ENCODE peak calls at places on chromosomes 6 and 20, in six cellular contexts. C is fibroblast of the aortic adventitia; Q is endothelial cell; T is activated CD4-positive, alpha-beta T cell treated with anti-CD3 and anti-CD28 coated beads, Interleukin-2, amount 50 U/mL, for 1 hour; O is A549; V is left ventricle myocardium superior. Y is an unnamed sample.

GRCh38 chr6:17986656-17987575 is 519 bp downstream of the KIF13A start:
- DNase-seq in V (peak), Q (peak), O (peak), T (no peak), C (peak), Y (no peak)

GRCh38 chr6:71808865-71809264 is 77.5 kb upstream of the RIMS1 start:
- DNase-seq in C (no peak), O (no peak), V (no peak), T (no peak), Q (no peak), Y (no peak)

GRCh38 chr6:134065706-134066105 is 13.3 kb upstream of the SLC2A12 start:
- DNase-seq in V (no peak), C (no peak), O (peak), Q (peak), T (no peak), Y (no peak)

GRCh38 chr20:2210646-2211556 is 84.9 kb upstream of the TGM3 start:
- DNase-seq in Q (no peak), O (peak), V (peak), C (peak), T (no peak), Y (no peak)

GRCh38 chr6:170258395-170258794 is 32.5 kb downstream of the DLL1 start:
- DNase-seq in T (no peak), C (no peak), V (no peak), O (no peak), Q (no peak), Y (no peak)

GRCh38 chr20:6590891-6591679 is 176.4 kb upstream of the BMP2 start:
- DNase-seq in Q (no peak), O (no peak), C (peak), V (no peak), T (no peak), Y (no peak)

GRCh38 chr6:126721581-126722145 is 381.7 kb downstream of the CENPW start:
- DNase-seq in V (no peak), Q (no peak), T (no peak), O (peak), C (peak), Y (no peak)

GRCh38 chr6:16683524-16684194 is 77.6 kb downstream of the ATXN1 start:
- DNase-seq in V (no peak), Q (no peak), C (peak), O (peak), T (no peak), Y (peak)

GRCh38 chr20:37505263-37506165 is 15.5 kb upstream of the NNAT start:
- DNase-seq in T (no peak), V (no peak), O (no peak), C (no peak), Q (no peak), Y (no peak)

GRCh38 chr6:49556429-49556837 is 6.0 kb downstream of the C6orf141 start:
- DNase-seq in T (no peak), V (no peak), Q (no peak), C (peak), O (peak), Y (no peak)

GRCh38 chr20:1663917-1664316 is 6.3 kb upstream of the SIRPG start:
- DNase-seq in Q (no peak), V (no peak), C (peak), T (no peak), O (no peak), Y (no peak)

GRCh38 chr6:5085638-5086293 is 625 bp downstream of the PPP1R3G start:
- DNase-seq in T (no peak), O (peak), V (peak), C (no peak), Q (peak), Y (no peak)

GRCh38 chr6:159969204-159969912 is 476 bp downstream of the IGF2R start:
- DNase-seq in O (no peak), T (peak), V (peak), C (no peak), Q (peak), Y (peak)

GRCh38 chr20:11453430-11453829 is 464.3 kb upstream of the BTBD3 start:
- DNase-seq in C (peak), Q (no peak), T (no peak), V (no peak), O (peak), Y (no peak)

GRCh38 chr6:42704251-42704936 is 18.0 kb downstream of the PRPH2 start:
- DNase-seq in V (peak), T (no peak), C (no peak), O (no peak), Q (no peak), Y (no peak)

GRCh38 chr6:136173519-136174507 is 76.3 kb downstream of the MTFR2 start:
- DNase-seq in T (no peak), V (peak), Q (no peak), C (peak), O (no peak), Y (no peak)

GRCh38 chr6:70563540-70563939 is 3.2 kb upstream of the SDHAF4 start:
- DNase-seq in V (no peak), O (peak), C (peak), Q (no peak), T (no peak), Y (no peak)

GRCh38 chr20:9660236-9660868 is 146.0 kb downstream of the LAMP5 start:
- DNase-seq in T (no peak), Q (peak), O (peak), C (peak), V (no peak), Y (no peak)

GRCh38 chr6:170112583-170112860 is 178.4 kb downstream of the DLL1 start:
- DNase-seq in C (no peak), O (no peak), Q (no peak), V (no peak), T (no peak), Y (no peak)

GRCh38 chr6:156777866-156778614 is 862 bp downstream of the ARID1B start:
- DNase-seq in V (peak), T (peak), O (peak), C (peak), Q (peak), Y (peak)

GRCh38 chr20:63947638-63948456 is 8.4 kb downstream of the UCKL1 start:
- DNase-seq in Q (no peak), V (peak), O (no peak), T (no peak), C (no peak), Y (no peak)

GRCh38 chr6:42960243-42961019 is at the start of gene GNMT:
- DNase-seq in T (peak), C (no peak), Q (peak), O (peak), V (peak), Y (peak)

GRCh38 chr20:44651507-44652373 is at the start of gene ADA:
- DNase-seq in T (peak), C (peak), O (peak), Q (peak), V (peak), Y (peak)

Y was measured in effector memory CD8-positive, alpha-beta T cell.